ENCODE peak calls at places on chromosomes 12 and 14, in nine cellular contexts. P is aorta, C is ovary, D is tibial nerve, L is H9, T is stomach, K is lower lobe of right lung, Q is adrenal gland, X is Peyer's patch. E is an unnamed sample.

GRCh38 chr14:101069666-101070362 is 166.3 kb upstream of the RTL1 start:
- DNase-seq in T (peak; percentile 17), D (no peak), K (peak; percentile 9), P (peak; percentile 25), X (peak; percentile 6), L (peak; percentile 11), Q (peak; percentile 7), C (peak; percentile 14), E (peak; percentile 4)

GRCh38 chr14:91048256-91048655 is 12.2 kb downstream of the RPS6KA5 start:
- DNase-seq in P (no peak), X (no peak), C (no peak), D (no peak), T (no peak), Q (no peak), L (no peak), K (no peak), E (no peak)

GRCh38 chr14:73253721-73254120 is 16.4 kb downstream of the PAPLN start:
- DNase-seq in K (no peak), Q (no peak), C (no peak), L (no peak), D (no peak), P (peak; percentile 33), T (no peak), X (no peak), E (no peak)

GRCh38 chr14:36791402-36791801 is 129.7 kb downstream of the PAX9 start:
- DNase-seq in P (no peak), C (no peak), D (no peak), T (no peak), Q (no peak), K (no peak), X (no peak), L (no peak), E (no peak)

GRCh38 chr14:86712176-86712575 is 1182.2 kb downstream of the FLRT2 start:
- DNase-seq in P (no peak), L (no peak), Q (no peak), T (no peak), K (no peak), D (no peak), C (no peak), X (no peak), E (no peak)

GRCh38 chr12:3869860-3870259 is 3.3 kb downstream of the PARP11 start:
- DNase-seq in Q (no peak), T (no peak), K (no peak), P (no peak), L (no peak), C (no peak), X (no peak), D (no peak), E (no peak)

GRCh38 chr14:104506461-104507253 is 72.9 kb upstream of the C14orf180 start:
- DNase-seq in C (no peak), T (no peak), P (no peak), D (no peak), K (no peak), X (no peak), L (peak; percentile 13), Q (no peak), E (no peak)

GRCh38 chr12:131279281-131279921 is 325.7 kb downstream of the ADGRD1 start:
- DNase-seq in T (no peak), Q (peak; percentile 5), X (peak; percentile 4), P (peak; percentile 18), K (peak; percentile 29), D (no peak), C (peak; percentile 29), L (no peak), E (no peak)

GRCh38 chr12:14111230-14111865 is 129.9 kb upstream of the GRIN2B start:
- DNase-seq in K (no peak), P (no peak), D (no peak), C (no peak), L (peak; percentile 76), T (no peak), Q (no peak), X (peak; percentile 47), E (no peak)

GRCh38 chr14:64845878-64846277 is 33.8 kb downstream of the SPTB start:
- DNase-seq in P (no peak), X (no peak), L (no peak), K (no peak), D (no peak), C (no peak), Q (no peak), T (no peak), E (no peak)

GRCh38 chr14:99590746-99591555 is 13.1 kb downstream of the CCDC85C start:
- DNase-seq in C (no peak), X (no peak), L (no peak), P (no peak), K (no peak), T (no peak), Q (peak; percentile 91), D (no peak), E (peak; percentile 60)

GRCh38 chr12:116691205-116691604 is 46.7 kb downstream of the SPRING1 start:
- DNase-seq in D (no peak), K (no peak), X (no peak), T (no peak), L (no peak), C (no peak), P (no peak), Q (no peak), E (no peak)

GRCh38 chr12:66035289-66035961 is 95.1 kb downstream of the LLPH start:
- DNase-seq in K (no peak), T (no peak), C (no peak), L (no peak), Q (no peak), D (peak; percentile 37), X (no peak), P (no peak), E (no peak)

GRCh38 chr12:133107121-133107520 is 23.0 kb downstream of the ZNF891 start:
- DNase-seq in L (no peak), X (no peak), P (no peak), T (no peak), K (no peak), C (no peak), D (no peak), Q (no peak), E (no peak)

GRCh38 chr12:133105620-133106019 is 24.5 kb downstream of the ZNF891 start:
- DNase-seq in X (no peak), K (no peak), T (no peak), L (no peak), D (no peak), Q (no peak), P (no peak), C (no peak), E (no peak)

GRCh38 chr12:133106253-133106652 is 23.8 kb downstream of the ZNF891 start:
- DNase-seq in X (no peak), P (no peak), T (no peak), D (no peak), Q (no peak), C (no peak), K (no peak), L (no peak), E (no peak)

DNA sequence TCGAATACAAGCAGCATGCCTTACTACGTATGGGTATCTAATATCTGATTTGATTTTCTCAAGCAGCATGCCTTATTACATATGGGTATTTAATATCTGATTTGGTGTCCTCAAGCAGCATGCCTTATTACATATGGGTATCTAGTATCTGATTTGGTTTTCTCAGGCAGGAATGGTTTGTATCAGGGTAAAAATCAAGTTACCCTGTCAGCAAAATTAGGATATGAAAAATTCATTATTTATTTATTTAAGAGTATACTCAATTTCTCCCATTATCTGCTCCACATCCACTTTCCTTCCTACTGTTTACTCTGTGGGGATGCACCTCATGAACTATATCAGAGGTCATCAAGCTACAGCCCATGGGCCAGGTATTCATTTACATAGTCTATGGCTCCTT is 21.9 kb downstream of the ZNF891 start:
- DNase-seq in D (no peak), Q (no peak), K (no peak), T (no peak), P (no peak), L (no peak), C (no peak), X (no peak), E (no peak)
- H3K4me1 ChIP-seq in D (no peaks in the 10 kb centered on the region), Q (no peaks in the 10 kb centered on the region), K (no peaks in the 10 kb centered on the region), T (no peaks in the 10 kb centered on the region), P (no peaks in the 10 kb centered on the region), L (no peaks in the 10 kb centered on the region), C (no peaks in the 10 kb centered on the region), X (no peaks in the 10 kb centered on the region), E (no peaks in the 10 kb centered on the region)

GRCh38 chr14:31026076-31026394 is at the start of gene STRN3:
- DNase-seq in K (no peak), Q (no peak), D (no peak), X (no peak), C (no peak), P (no peak), L (no peak), T (no peak), E (no peak)
- H3K27ac ChIP-seq in K (peak within 1 kb of the TSS; percentile 98), Q (peak within 1 kb of the TSS; percentile 94), D (peak within 1 kb of the TSS; percentile 99), X (peak within 1 kb of the TSS; percentile 98), C (peak within 1 kb of the TSS; percentile 95), P (peak within 1 kb of the TSS; percentile 96), L (peak within 1 kb of the TSS; percentile 90), T (peak within 1 kb of the TSS; percentile 100), E (peak within 1 kb of the TSS; percentile 83)

DNA sequence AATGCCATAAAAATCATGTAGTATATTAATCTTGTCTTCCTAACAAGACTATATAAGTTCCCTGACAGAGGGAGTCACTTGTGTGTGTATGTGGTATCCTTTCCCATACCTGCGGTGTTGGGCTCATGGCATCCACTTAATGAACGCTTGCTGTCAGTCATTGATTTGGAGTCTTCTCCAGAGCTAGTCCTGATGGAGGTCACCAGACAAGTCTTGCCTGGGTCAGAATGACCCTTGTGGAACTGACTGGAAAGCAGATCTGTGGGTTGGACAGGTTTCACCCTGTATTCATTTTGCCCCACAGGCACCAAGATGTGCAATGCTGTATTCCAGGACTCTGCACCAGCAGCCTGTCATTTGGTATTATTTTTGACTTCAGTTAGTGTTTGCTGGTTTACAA is 27.3 kb upstream of the WNK1 start:
- DNase-seq in C (no peak), X (no peak), K (no peak), T (no peak), P (no peak), D (no peak), Q (no peak), L (no peak), E (no peak)
- H3K4me1 ChIP-seq in C (no peaks in the 10 kb centered on the region), X (no peaks in the 10 kb centered on the region), K (no peaks in the 10 kb centered on the region), T (no peaks in the 10 kb centered on the region), P (peaks cover 1% of the 10 kb centered on the region), D (no peaks in the 10 kb centered on the region), Q (peaks cover 6% of the 10 kb centered on the region), L (no peaks in the 10 kb centered on the region), E (no peaks in the 10 kb centered on the region)

GRCh38 chr12:111089616-111090015 is 169.2 kb upstream of the MYL2 start:
- DNase-seq in L (no peak), D (no peak), T (no peak), C (no peak), X (no peak), P (no peak), K (no peak), Q (no peak), E (no peak)

GRCh38 chr12:111099186-111099585 is 178.8 kb upstream of the MYL2 start:
- DNase-seq in P (no peak), C (no peak), D (no peak), X (no peak), T (no peak), L (no peak), Q (no peak), K (no peak), E (no peak)

GRCh38 chr12:111093428-111094142 is 173.2 kb upstream of the MYL2 start:
- DNase-seq in X (peak; percentile 53), C (no peak), L (no peak), Q (no peak), D (no peak), K (no peak), T (no peak), P (no peak), E (no peak)

GRCh38 chr12:111091036-111091435 is 170.7 kb upstream of the MYL2 start:
- DNase-seq in C (no peak), K (no peak), T (no peak), L (no peak), Q (no peak), D (no peak), P (no peak), X (no peak), E (no peak)

GRCh38 chr12:111094157-111094772 is 173.9 kb upstream of the MYL2 start:
- DNase-seq in P (no peak), Q (no peak), L (no peak), D (no peak), T (no peak), K (no peak), C (no peak), X (no peak), E (no peak)
- H3K27ac ChIP-seq in P (no peak overlapping the region), Q (no peak overlapping the region), L (no peak overlapping the region), D (no peak overlapping the region), T (no peak overlapping the region), K (no peak overlapping the region), C (no peak overlapping the region), X (no peak overlapping the region), E (no peak overlapping the region)